ENCODE peak calls at places on chromosome 2, in five cellular contexts. One of them, this sample, is unnamed.

GRCh38 chr2:200255549-200255948 is 50.9 kb upstream of the SPATS2L start:
- DNase-seq in amniotic stem cell: no peak
- DNase-seq in Caki2: no peak
- DNase-seq in pancreas: no peak
- DNase-seq in cardiac fibroblast: no peak
- DNase-seq in this sample: no peak

GRCh38 chr2:232532406-232532805 is 6.4 kb downstream of the CHRND start:
- DNase-seq in cardiac fibroblast: no peak
- DNase-seq in pancreas: no peak
- DNase-seq in amniotic stem cell: no peak
- DNase-seq in Caki2: no peak
- DNase-seq in this sample: no peak

GRCh38 chr2:46296840-46297545 is at the start of gene EPAS1:
- DNase-seq in Caki2: peak
- DNase-seq in amniotic stem cell: peak
- DNase-seq in pancreas: peak
- DNase-seq in cardiac fibroblast: peak
- DNase-seq in this sample: peak

GRCh38 chr2:241764272-241765241 is 12.1 kb upstream of the GAL3ST2 start:
- DNase-seq in cardiac fibroblast: no peak
- DNase-seq in Caki2: no peak
- DNase-seq in amniotic stem cell: no peak
- DNase-seq in pancreas: no peak
- DNase-seq in this sample: no peak

GRCh38 chr2:60875520-60875919 is 5.9 kb upstream of the REL start:
- DNase-seq in cardiac fibroblast: no peak
- DNase-seq in pancreas: no peak
- DNase-seq in Caki2: no peak
- DNase-seq in amniotic stem cell: no peak
- DNase-seq in this sample: no peak

GRCh38 chr2:157874997-157875719 is 972 bp downstream of the ACVR1 start:
- DNase-seq in amniotic stem cell: peak
- DNase-seq in Caki2: no peak
- DNase-seq in pancreas: peak
- DNase-seq in cardiac fibroblast: peak
- DNase-seq in this sample: peak

GRCh38 chr2:27989149-27989548 is 98.6 kb downstream of the BABAM2 start:
- DNase-seq in amniotic stem cell: no peak
- DNase-seq in Caki2: no peak
- DNase-seq in cardiac fibroblast: peak
- DNase-seq in pancreas: no peak
- DNase-seq in this sample: no peak

GRCh38 chr2:189561371-189561948 is 19.1 kb downstream of the SLC40A1 start:
- DNase-seq in amniotic stem cell: no peak
- DNase-seq in cardiac fibroblast: no peak
- DNase-seq in pancreas: no peak
- DNase-seq in Caki2: no peak
- DNase-seq in this sample: no peak

GRCh38 chr2:189008555-189009312 is 34.6 kb downstream of the COL3A1 start:
- DNase-seq in amniotic stem cell: no peak
- DNase-seq in cardiac fibroblast: peak
- DNase-seq in pancreas: no peak
- DNase-seq in Caki2: no peak
- DNase-seq in this sample: no peak

GRCh38 chr2:61670591-61671503 is 132.7 kb upstream of the XPO1 start:
- DNase-seq in cardiac fibroblast: peak
- DNase-seq in amniotic stem cell: no peak
- DNase-seq in pancreas: peak
- DNase-seq in Caki2: peak
- DNase-seq in this sample: no peak

GRCh38 chr2:165055081-165055879 is 100.0 kb upstream of the SLC38A11 start:
- DNase-seq in amniotic stem cell: no peak
- DNase-seq in pancreas: no peak
- DNase-seq in Caki2: peak
- DNase-seq in cardiac fibroblast: peak
- DNase-seq in this sample: no peak

GRCh38 chr2:238139141-238139840 is 823 bp downstream of the KLHL30 start:
- DNase-seq in Caki2: no peak
- DNase-seq in amniotic stem cell: no peak
- DNase-seq in pancreas: peak
- DNase-seq in cardiac fibroblast: no peak
- DNase-seq in this sample: no peak

GRCh38 chr2:69200107-69200520 is 186.9 kb downstream of the GFPT1 start:
- DNase-seq in cardiac fibroblast: peak
- DNase-seq in pancreas: no peak
- DNase-seq in amniotic stem cell: no peak
- DNase-seq in Caki2: no peak
- DNase-seq in this sample: no peak

GRCh38 chr2:64295326-64296149 is 151.3 kb upstream of the PELI1 start:
- DNase-seq in amniotic stem cell: no peak
- DNase-seq in cardiac fibroblast: no peak
- DNase-seq in Caki2: no peak
- DNase-seq in pancreas: no peak
- DNase-seq in this sample: no peak

GRCh38 chr2:85389139-85389538 is 21.0 kb downstream of the CAPG start:
- DNase-seq in amniotic stem cell: no peak
- DNase-seq in cardiac fibroblast: no peak
- DNase-seq in Caki2: no peak
- DNase-seq in pancreas: no peak
- DNase-seq in this sample: no peak

GRCh38 chr2:223995569-223995968 is 38.3 kb downstream of the MRPL44 start:
- DNase-seq in pancreas: no peak
- DNase-seq in Caki2: no peak
- DNase-seq in cardiac fibroblast: peak
- DNase-seq in amniotic stem cell: no peak
- DNase-seq in this sample: no peak

GRCh38 chr2:36343601-36344000 is 12.0 kb upstream of the CRIM1 start:
- DNase-seq in cardiac fibroblast: peak
- DNase-seq in amniotic stem cell: no peak
- DNase-seq in Caki2: no peak
- DNase-seq in pancreas: no peak
- DNase-seq in this sample: no peak

GRCh38 chr2:68279691-68280090 is 27.4 kb upstream of the PPP3R1 start:
- DNase-seq in pancreas: no peak
- DNase-seq in Caki2: no peak
- DNase-seq in cardiac fibroblast: no peak
- DNase-seq in amniotic stem cell: no peak
- DNase-seq in this sample: no peak

GRCh38 chr2:241309684-241310117 is 5.8 kb downstream of the HDLBP start:
- DNase-seq in pancreas: no peak
- DNase-seq in cardiac fibroblast: peak
- DNase-seq in Caki2: no peak
- DNase-seq in amniotic stem cell: no peak
- DNase-seq in this sample: no peak

GRCh38 chr2:76569819-76570218 is 859.1 kb upstream of the GCFC2 start:
- DNase-seq in Caki2: no peak
- DNase-seq in pancreas: no peak
- DNase-seq in cardiac fibroblast: no peak
- DNase-seq in amniotic stem cell: no peak
- DNase-seq in this sample: no peak

GRCh38 chr2:179201884-179202283 is 62.7 kb downstream of the SESTD1 start:
- DNase-seq in cardiac fibroblast: peak
- DNase-seq in amniotic stem cell: no peak
- DNase-seq in pancreas: no peak
- DNase-seq in Caki2: no peak
- DNase-seq in this sample: no peak